ENCODE peak calls at places on chromosomes 12 and 14, in eight cellular contexts. J is HCT116, Z is Panc1, H is sigmoid colon, O is spleen, Y is breast epithelium, K is stomach, W is GM12878. F is an unnamed sample.

GRCh38 chr12:114674201-114675047 is 9.6 kb downstream of the TBX3 start:
- DNase-seq in J (no peak), Z (no peak), H (no peak), O (no peak), Y (no peak), K (no peak), W (no peak), F (no peak)

GRCh38 chr14:71063351-71063750 is 156.1 kb downstream of the PCNX1 start:
- DNase-seq in J (no peak), Z (no peak), H (no peak), O (no peak), Y (no peak), K (no peak), W (no peak), F (no peak)

GRCh38 chr12:6837370-6838060 is 3.2 kb upstream of the GNB3 start:
- DNase-seq in J (no peak), Z (no peak), H (no peak), O (no peak), Y (no peak), K (no peak), W (no peak), F (no peak)

GRCh38 chr12:88946377-88946997 is 366.2 kb upstream of the KITLG start:
- DNase-seq in J (peak; percentile 64), Z (no peak), H (no peak), O (no peak), Y (no peak), K (no peak), W (no peak), F (peak; percentile 89)

GRCh38 chr14:33781267-33781666 is 169.6 kb downstream of the EGLN3 start:
- DNase-seq in J (no peak), Z (no peak), H (no peak), O (no peak), Y (no peak), K (no peak), W (no peak), F (no peak)

GRCh38 chr14:76647699-76648298 is 113.5 kb upstream of the VASH1 start:
- DNase-seq in J (peak; percentile 48), Z (peak; percentile 50), H (no peak), O (no peak), Y (no peak), K (no peak), W (no peak), F (peak; percentile 47)

GRCh38 chr12:59742831-59743230 is 147.0 kb downstream of the SLC16A7 start:
- DNase-seq in J (no peak), Z (no peak), H (no peak), O (no peak), Y (no peak), K (no peak), W (no peak), F (no peak)

GRCh38 chr12:5889381-5890047 is 55.5 kb downstream of the ANO2 start:
- DNase-seq in J (peak; percentile 62), Z (no peak), H (no peak), O (no peak), Y (no peak), K (no peak), W (no peak), F (no peak)

GRCh38 chr12:130877333-130877732 is 5.5 kb downstream of the RAN start:
- DNase-seq in J (no peak), Z (no peak), H (no peak), O (no peak), Y (no peak), K (no peak), W (no peak), F (no peak)

GRCh38 chr14:100290607-100291304 is 15.5 kb downstream of the SLC25A29 start:
- DNase-seq in J (no peak), Z (no peak), H (no peak), O (peak; percentile 56), Y (peak; percentile 42), K (no peak), W (no peak), F (no peak)

GRCh38 chr14:68307769-68308168 is 485.1 kb downstream of the ZFP36L1 start:
- DNase-seq in J (no peak), Z (no peak), H (no peak), O (no peak), Y (no peak), K (no peak), W (no peak), F (no peak)

GRCh38 chr12:16939871-16940306 is 333.9 kb upstream of the LMO3 start:
- DNase-seq in J (peak; percentile 78), Z (peak; percentile 35), H (no peak), O (no peak), Y (no peak), K (peak; percentile 44), W (peak; percentile 26), F (peak; percentile 4)

GRCh38 chr12:130608132-130608531 is 108.0 kb downstream of the RIMBP2 start:
- DNase-seq in J (no peak), Z (no peak), H (no peak), O (no peak), Y (no peak), K (no peak), W (no peak), F (no peak)

DNA sequence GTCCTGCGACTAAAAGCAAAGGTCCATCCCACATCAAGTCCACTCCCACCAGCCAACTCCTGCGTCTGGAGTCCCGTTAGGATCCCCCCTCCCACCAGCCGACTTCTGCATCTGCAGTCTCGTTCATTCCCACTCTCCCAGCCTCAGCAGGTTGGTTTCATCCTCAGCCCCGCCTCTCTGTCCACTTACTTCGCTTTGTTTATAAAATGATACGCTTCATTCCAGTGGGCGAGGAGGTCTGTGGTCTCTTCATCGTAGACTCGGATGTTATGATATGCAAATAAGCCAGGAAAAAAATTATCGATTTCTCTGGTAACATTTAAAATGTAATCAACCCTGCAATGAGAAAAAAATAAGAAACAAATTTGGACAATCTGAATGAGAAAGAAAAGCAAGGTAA is 56.8 kb downstream of the SSH1 start:
- DNase-seq in J (no peak), Z (no peak), H (no peak), O (peak; percentile 46), Y (no peak), K (no peak), W (no peak), F (no peak)
- H3K27ac ChIP-seq in J (no peak overlapping the region), Z (no peak overlapping the region), H (peak overlapping the region; percentile 91), O (no peak overlapping the region), Y (no peak overlapping the region), K (peak overlapping the region; percentile 87), W (no peak overlapping the region), F (no peak overlapping the region)

GRCh38 chr12:110547090-110547489 is 36.0 kb downstream of the PPTC7 start:
- DNase-seq in J (no peak), Z (no peak), H (no peak), O (no peak), Y (no peak), K (no peak), W (no peak), F (peak; percentile 28)

GRCh38 chr12:110554184-110554583 is 28.9 kb downstream of the PPTC7 start:
- DNase-seq in J (no peak), Z (no peak), H (no peak), O (no peak), Y (no peak), K (no peak), W (no peak), F (no peak)

GRCh38 chr12:110549716-110550115 is 33.4 kb downstream of the PPTC7 start:
- DNase-seq in J (no peak), Z (no peak), H (no peak), O (no peak), Y (no peak), K (no peak), W (no peak), F (no peak)

GRCh38 chr12:110548678-110549077 is 34.4 kb downstream of the PPTC7 start:
- DNase-seq in J (no peak), Z (no peak), H (no peak), O (no peak), Y (no peak), K (no peak), W (no peak), F (no peak)

DNA sequence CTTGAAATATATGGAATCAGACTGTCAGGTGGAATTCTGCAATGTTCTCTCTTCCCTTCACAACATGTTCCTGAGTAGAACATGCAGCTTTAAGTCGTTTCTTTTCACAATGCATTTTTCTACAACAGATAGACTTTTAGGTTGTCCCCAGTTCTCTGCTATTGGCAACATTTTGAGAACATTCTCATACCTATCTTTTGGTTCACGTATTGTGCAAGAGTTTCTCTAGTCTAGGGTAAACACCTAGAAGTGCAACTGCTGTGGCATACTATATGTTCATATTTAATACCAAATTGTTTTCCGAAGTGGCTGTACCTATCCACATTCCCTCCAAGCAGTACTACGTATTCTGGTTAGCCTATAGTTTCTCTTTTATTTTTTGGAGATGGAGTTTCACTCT is 32.1 kb downstream of the PPTC7 start:
- DNase-seq in J (no peak), Z (no peak), H (no peak), O (no peak), Y (no peak), K (no peak), W (no peak), F (no peak)
- TF ChIP-seq POLR2AphosphoS5 in J (no peak), Z (no peak), H (no peak), O (no peak), Y (no peak), K (no peak), W (no peak), F (no peak)

GRCh38 chr14:64878775-64879634 is 702 bp downstream of the SPTB start:
- DNase-seq in J (no peak), Z (no peak), H (no peak), O (no peak), Y (no peak), K (no peak), W (no peak), F (no peak)
- H3K27ac ChIP-seq in J (no peak overlapping the region), Z (no peak overlapping the region), H (no peak overlapping the region), O (no peak overlapping the region), Y (no peak overlapping the region), K (peak overlapping the region; percentile 45), W (no peak overlapping the region), F (no peak overlapping the region)

DNA sequence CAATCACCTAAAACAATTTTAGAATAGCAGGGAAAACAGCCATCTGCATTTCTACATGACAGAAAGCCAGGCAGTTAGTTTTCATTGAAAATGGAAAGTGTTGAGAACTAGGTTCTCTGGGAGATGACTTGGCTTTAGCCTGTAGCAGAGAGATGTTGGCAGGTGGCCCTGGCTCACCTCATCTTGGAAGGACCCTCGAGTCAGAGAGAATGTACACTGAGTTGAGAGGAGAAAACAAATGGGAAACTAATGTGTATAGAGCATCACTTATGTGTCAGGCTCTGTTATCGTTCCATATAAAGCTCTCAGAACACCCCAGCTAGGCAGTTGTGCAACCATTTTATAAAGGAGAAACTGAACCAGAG is 51.9 kb downstream of the SUSD6 start:
- DNase-seq in J (no peak), Z (no peak), H (peak; percentile 78), O (no peak), Y (no peak), K (no peak), W (no peak), F (no peak)
- TF ChIP-seq POLR2AphosphoS5 in J (no peak), Z (no peak), H (no peak), O (no peak), Y (no peak), K (no peak), W (no peak), F (no peak)

F was measured in endothelial cell of umbilical vein.